ENCODE peak calls at places on chromosome 12, in ten cellular contexts. One of them, this sample, is unnamed.

GRCh38 chr12:52411806-52412205 is 5.7 kb upstream of the KRT82 start:
- DNase-seq in Panc1: no peak
- DNase-seq in PC-3: no peak
- DNase-seq in pancreas: no peak
- DNase-seq in HCT116: no peak
- DNase-seq in GM23338: no peak
- DNase-seq in cardiac muscle cell: no peak
- DNase-seq in lung: no peak
- DNase-seq in heart left ventricle: no peak
- DNase-seq in dorsolateral prefrontal cortex: no peak
- DNase-seq in this sample: no peak

GRCh38 chr12:85405781-85406522 is 125.9 kb downstream of the ALX1 start:
- DNase-seq in Panc1: no peak
- DNase-seq in PC-3: no peak
- DNase-seq in pancreas: no peak
- DNase-seq in HCT116: no peak
- DNase-seq in GM23338: no peak
- DNase-seq in cardiac muscle cell: no peak
- DNase-seq in lung: no peak
- DNase-seq in heart left ventricle: no peak
- DNase-seq in dorsolateral prefrontal cortex: no peak
- DNase-seq in this sample: no peak

GRCh38 chr12:38666425-38666824 is 239.0 kb downstream of the CPNE8 start:
- DNase-seq in Panc1: no peak
- DNase-seq in PC-3: no peak
- DNase-seq in pancreas: no peak
- DNase-seq in HCT116: no peak
- DNase-seq in GM23338: no peak
- DNase-seq in cardiac muscle cell: no peak
- DNase-seq in lung: no peak
- DNase-seq in heart left ventricle: no peak
- DNase-seq in dorsolateral prefrontal cortex: no peak
- DNase-seq in this sample: no peak

GRCh38 chr12:75969768-75970167 is 61.8 kb downstream of the PHLDA1 start:
- DNase-seq in Panc1: no peak
- DNase-seq in PC-3: no peak
- DNase-seq in pancreas: no peak
- DNase-seq in HCT116: no peak
- DNase-seq in GM23338: peak
- DNase-seq in cardiac muscle cell: no peak
- DNase-seq in lung: peak
- DNase-seq in heart left ventricle: no peak
- DNase-seq in dorsolateral prefrontal cortex: no peak
- DNase-seq in this sample: no peak

GRCh38 chr12:64737539-64737938 is 21.7 kb downstream of the GNS start:
- DNase-seq in Panc1: no peak
- DNase-seq in PC-3: no peak
- DNase-seq in pancreas: no peak
- DNase-seq in HCT116: peak
- DNase-seq in GM23338: no peak
- DNase-seq in cardiac muscle cell: no peak
- DNase-seq in lung: no peak
- DNase-seq in heart left ventricle: no peak
- DNase-seq in dorsolateral prefrontal cortex: no peak
- DNase-seq in this sample: no peak

GRCh38 chr12:65911321-65911720 is 87.0 kb downstream of the HMGA2 start:
- DNase-seq in Panc1: no peak
- DNase-seq in PC-3: peak
- DNase-seq in pancreas: peak
- DNase-seq in HCT116: no peak
- DNase-seq in GM23338: no peak
- DNase-seq in cardiac muscle cell: no peak
- DNase-seq in lung: no peak
- DNase-seq in heart left ventricle: no peak
- DNase-seq in dorsolateral prefrontal cortex: no peak
- DNase-seq in this sample: peak

GRCh38 chr12:113825705-113826104 is 140.4 kb downstream of the RBM19 start:
- DNase-seq in Panc1: no peak
- DNase-seq in PC-3: no peak
- DNase-seq in pancreas: no peak
- DNase-seq in HCT116: no peak
- DNase-seq in GM23338: peak
- DNase-seq in cardiac muscle cell: no peak
- DNase-seq in lung: no peak
- DNase-seq in heart left ventricle: no peak
- DNase-seq in dorsolateral prefrontal cortex: no peak
- DNase-seq in this sample: no peak

GRCh38 chr12:89333564-89334252 is 18.6 kb downstream of the DUSP6 start:
- DNase-seq in Panc1: no peak
- DNase-seq in PC-3: no peak
- DNase-seq in pancreas: no peak
- DNase-seq in HCT116: no peak
- DNase-seq in GM23338: peak
- DNase-seq in cardiac muscle cell: no peak
- DNase-seq in lung: no peak
- DNase-seq in heart left ventricle: peak
- DNase-seq in dorsolateral prefrontal cortex: no peak
- DNase-seq in this sample: no peak

GRCh38 chr12:91492648-91493047 is 310.0 kb upstream of the DCN start:
- DNase-seq in Panc1: no peak
- DNase-seq in PC-3: no peak
- DNase-seq in pancreas: no peak
- DNase-seq in HCT116: no peak
- DNase-seq in GM23338: no peak
- DNase-seq in cardiac muscle cell: no peak
- DNase-seq in lung: no peak
- DNase-seq in heart left ventricle: no peak
- DNase-seq in dorsolateral prefrontal cortex: no peak
- DNase-seq in this sample: no peak

GRCh38 chr12:91490667-91491309 is 308.2 kb upstream of the DCN start:
- DNase-seq in Panc1: no peak
- DNase-seq in PC-3: no peak
- DNase-seq in pancreas: no peak
- DNase-seq in HCT116: no peak
- DNase-seq in GM23338: no peak
- DNase-seq in cardiac muscle cell: no peak
- DNase-seq in lung: no peak
- DNase-seq in heart left ventricle: no peak
- DNase-seq in dorsolateral prefrontal cortex: no peak
- DNase-seq in this sample: no peak

GRCh38 chr12:91502208-91502607 is 319.6 kb upstream of the DCN start:
- DNase-seq in Panc1: no peak
- DNase-seq in PC-3: no peak
- DNase-seq in pancreas: no peak
- DNase-seq in HCT116: no peak
- DNase-seq in GM23338: no peak
- DNase-seq in cardiac muscle cell: no peak
- DNase-seq in lung: no peak
- DNase-seq in heart left ventricle: no peak
- DNase-seq in dorsolateral prefrontal cortex: no peak
- DNase-seq in this sample: no peak

GRCh38 chr12:91493308-91493707 is 310.7 kb upstream of the DCN start:
- DNase-seq in Panc1: no peak
- DNase-seq in PC-3: peak
- DNase-seq in pancreas: no peak
- DNase-seq in HCT116: no peak
- DNase-seq in GM23338: no peak
- DNase-seq in cardiac muscle cell: no peak
- DNase-seq in lung: no peak
- DNase-seq in heart left ventricle: no peak
- DNase-seq in dorsolateral prefrontal cortex: no peak
- DNase-seq in this sample: no peak

GRCh38 chr12:91496337-91496736 is 313.7 kb upstream of the DCN start:
- DNase-seq in Panc1: no peak
- DNase-seq in PC-3: peak
- DNase-seq in pancreas: no peak
- DNase-seq in HCT116: no peak
- DNase-seq in GM23338: no peak
- DNase-seq in cardiac muscle cell: no peak
- DNase-seq in lung: no peak
- DNase-seq in heart left ventricle: no peak
- DNase-seq in dorsolateral prefrontal cortex: no peak
- DNase-seq in this sample: no peak
- H3K27ac ChIP-seq in Panc1: no peak
- H3K27ac ChIP-seq in PC-3: peak
- H3K27ac ChIP-seq in pancreas: no peak
- H3K27ac ChIP-seq in HCT116: no peak
- H3K27ac ChIP-seq in GM23338: no peak
- H3K27ac ChIP-seq in cardiac muscle cell: no peak
- H3K27ac ChIP-seq in lung: no peak
- H3K27ac ChIP-seq in heart left ventricle: no peak
- H3K27ac ChIP-seq in dorsolateral prefrontal cortex: no peak
- H3K27ac ChIP-seq in this sample: no peak

GRCh38 chr12:92988622-92989130 is 59.6 kb upstream of the EEA1 start:
- DNase-seq in Panc1: no peak
- DNase-seq in PC-3: no peak
- DNase-seq in pancreas: no peak
- DNase-seq in HCT116: no peak
- DNase-seq in GM23338: no peak
- DNase-seq in cardiac muscle cell: peak
- DNase-seq in lung: no peak
- DNase-seq in heart left ventricle: no peak
- DNase-seq in dorsolateral prefrontal cortex: no peak
- DNase-seq in this sample: no peak

GRCh38 chr12:92991134-92991533 is 62.0 kb upstream of the EEA1 start:
- DNase-seq in Panc1: no peak
- DNase-seq in PC-3: no peak
- DNase-seq in pancreas: no peak
- DNase-seq in HCT116: no peak
- DNase-seq in GM23338: no peak
- DNase-seq in cardiac muscle cell: no peak
- DNase-seq in lung: no peak
- DNase-seq in heart left ventricle: no peak
- DNase-seq in dorsolateral prefrontal cortex: no peak
- DNase-seq in this sample: no peak

GRCh38 chr12:92989715-92990484 is 60.8 kb upstream of the EEA1 start:
- DNase-seq in Panc1: no peak
- DNase-seq in PC-3: no peak
- DNase-seq in pancreas: no peak
- DNase-seq in HCT116: no peak
- DNase-seq in GM23338: no peak
- DNase-seq in cardiac muscle cell: no peak
- DNase-seq in lung: no peak
- DNase-seq in heart left ventricle: no peak
- DNase-seq in dorsolateral prefrontal cortex: no peak
- DNase-seq in this sample: no peak

GRCh38 chr12:92987362-92987761 is 58.3 kb upstream of the EEA1 start:
- DNase-seq in Panc1: peak
- DNase-seq in PC-3: peak
- DNase-seq in pancreas: no peak
- DNase-seq in HCT116: peak
- DNase-seq in GM23338: peak
- DNase-seq in cardiac muscle cell: peak
- DNase-seq in lung: no peak
- DNase-seq in heart left ventricle: no peak
- DNase-seq in dorsolateral prefrontal cortex: no peak
- DNase-seq in this sample: peak

DNA sequence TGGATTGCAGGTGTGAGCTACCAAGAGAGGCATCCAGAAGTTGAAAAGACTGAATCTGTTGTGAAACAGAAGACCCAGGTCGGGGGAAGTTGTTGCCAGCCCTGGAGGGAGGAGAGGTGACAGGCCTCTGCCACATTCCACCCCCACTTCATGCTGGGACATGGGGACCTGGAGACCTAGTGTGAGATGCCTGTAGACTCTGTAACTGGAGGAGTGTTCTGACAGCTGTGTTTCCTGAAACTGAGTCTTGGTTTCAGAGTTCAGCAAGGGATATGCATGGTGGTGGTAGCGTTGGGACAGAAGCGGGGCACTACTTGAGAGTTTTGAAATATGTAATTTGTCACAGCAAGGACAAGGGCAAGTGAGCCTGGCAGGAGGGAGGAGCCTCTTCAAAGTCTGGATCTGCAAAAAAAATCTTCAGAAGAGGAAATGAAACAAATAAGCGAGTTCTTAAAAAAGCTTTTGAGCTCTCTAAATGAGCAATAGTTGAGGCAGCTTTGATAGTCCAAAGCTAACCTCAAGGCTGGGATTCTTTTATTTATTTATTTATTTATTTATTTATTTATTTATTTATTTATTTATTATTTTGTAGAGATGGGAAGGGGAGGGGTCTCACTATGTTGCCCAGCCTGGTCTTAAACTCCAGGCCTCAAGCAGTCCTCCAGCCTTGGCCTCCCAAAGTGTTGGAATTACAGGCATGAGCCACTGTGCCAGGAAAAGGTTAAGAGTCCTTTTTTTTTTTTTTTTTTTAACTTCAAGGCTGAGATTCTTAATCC is 58.9 kb upstream of the EEA1 start:
- DNase-seq in Panc1: no peak
- DNase-seq in PC-3: no peak
- DNase-seq in pancreas: no peak
- DNase-seq in HCT116: no peak
- DNase-seq in GM23338: peak
- DNase-seq in cardiac muscle cell: peak
- DNase-seq in lung: peak
- DNase-seq in heart left ventricle: peak
- DNase-seq in dorsolateral prefrontal cortex: peak
- DNase-seq in this sample: no peak
- H3K4me3 ChIP-seq in Panc1: no peak
- H3K4me3 ChIP-seq in PC-3: no peak
- H3K4me3 ChIP-seq in pancreas: no peak
- H3K4me3 ChIP-seq in HCT116: no peak
- H3K4me3 ChIP-seq in GM23338: no peak
- H3K4me3 ChIP-seq in cardiac muscle cell: no peak
- H3K4me3 ChIP-seq in lung: no peak
- H3K4me3 ChIP-seq in heart left ventricle: no peak
- H3K4me3 ChIP-seq in dorsolateral prefrontal cortex: no peak
- H3K4me3 ChIP-seq in this sample: no peak

GRCh38 chr12:108616941-108617858 is 16.5 kb downstream of the SELPLG start:
- DNase-seq in Panc1: no peak
- DNase-seq in PC-3: no peak
- DNase-seq in pancreas: no peak
- DNase-seq in HCT116: no peak
- DNase-seq in GM23338: no peak
- DNase-seq in cardiac muscle cell: no peak
- DNase-seq in lung: no peak
- DNase-seq in heart left ventricle: no peak
- DNase-seq in dorsolateral prefrontal cortex: no peak
- DNase-seq in this sample: no peak
- H3K27ac ChIP-seq in Panc1: no peak
- H3K27ac ChIP-seq in PC-3: no peak
- H3K27ac ChIP-seq in pancreas: no peak
- H3K27ac ChIP-seq in HCT116: no peak
- H3K27ac ChIP-seq in GM23338: no peak
- H3K27ac ChIP-seq in cardiac muscle cell: no peak
- H3K27ac ChIP-seq in lung: no peak
- H3K27ac ChIP-seq in heart left ventricle: no peak
- H3K27ac ChIP-seq in dorsolateral prefrontal cortex: no peak
- H3K27ac ChIP-seq in this sample: no peak

DNA sequence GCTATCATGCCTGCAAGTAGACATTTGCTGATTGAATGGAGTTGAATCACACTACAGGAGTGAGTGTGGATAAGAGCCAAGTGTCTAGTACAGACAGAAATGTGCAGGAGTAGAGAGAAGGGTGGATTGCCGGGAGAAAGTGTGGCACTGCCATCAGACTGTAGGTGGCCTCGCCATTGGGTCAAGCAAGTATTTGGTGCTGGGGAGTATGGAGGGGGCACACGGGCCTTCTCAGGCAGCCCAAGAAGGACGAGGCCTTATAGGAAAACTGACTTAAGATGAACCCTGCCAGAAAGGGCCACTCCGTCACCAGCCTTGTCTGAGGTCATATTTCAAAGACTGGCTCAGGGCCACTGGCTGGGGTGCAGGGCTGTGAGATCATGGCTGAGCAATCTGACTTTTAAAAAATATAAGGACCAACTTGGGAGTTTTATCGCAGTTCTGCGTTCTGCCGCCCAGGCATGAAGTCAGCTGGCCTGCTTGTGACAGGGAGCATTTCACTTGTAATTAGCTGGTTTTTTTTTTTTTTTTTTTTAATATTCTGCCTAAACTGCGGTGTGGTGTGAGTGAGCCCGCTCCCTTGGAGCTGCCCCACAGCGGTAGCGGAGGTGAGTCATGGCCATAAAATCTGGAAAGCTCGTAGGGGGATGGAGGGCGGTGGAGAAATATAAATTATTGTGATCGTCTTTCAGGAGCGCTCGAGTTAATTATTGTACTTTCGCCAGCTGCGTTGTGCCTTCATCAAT is 231.7 kb downstream of the C12orf75 start:
- DNase-seq in Panc1: peak
- DNase-seq in PC-3: peak
- DNase-seq in pancreas: no peak
- DNase-seq in HCT116: peak
- DNase-seq in GM23338: peak
- DNase-seq in cardiac muscle cell: peak
- DNase-seq in lung: peak
- DNase-seq in heart left ventricle: peak
- DNase-seq in dorsolateral prefrontal cortex: no peak
- DNase-seq in this sample: peak
- H3K4me3 ChIP-seq in Panc1: peak
- H3K4me3 ChIP-seq in PC-3: peak
- H3K4me3 ChIP-seq in pancreas: no peak
- H3K4me3 ChIP-seq in HCT116: peak
- H3K4me3 ChIP-seq in GM23338: no peak
- H3K4me3 ChIP-seq in cardiac muscle cell: no peak
- H3K4me3 ChIP-seq in lung: no peak
- H3K4me3 ChIP-seq in heart left ventricle: no peak
- H3K4me3 ChIP-seq in dorsolateral prefrontal cortex: no peak
- H3K4me3 ChIP-seq in this sample: no peak